ENCODE peak calls at places on chromosomes 13 and 19, in nine cellular contexts. N is hepatocyte, J is tibial artery, X is endodermal cell, M is ascending aorta, Z is right cardiac atrium, D is right lobe of liver, O is breast epithelium, H is HAP-1. R is an unnamed sample. For H3K9me3, the result is how much of the 10 kb centered on the place peaks cover.

GRCh38 chr19:40304306-40304705 is 19.2 kb upstream of the AKT2 start:
- DNase-seq in Z (no peak), O (no peak), X (no peak), D (no peak), M (no peak), J (no peak), H (peak), N (no peak), R (no peak)

GRCh38 chr13:21674271-21675009 is 3.6 kb downstream of the FGF9 start:
- DNase-seq in M (no peak), X (peak), J (no peak), H (no peak), O (no peak), N (peak), D (no peak), Z (no peak), R (peak)

GRCh38 chr19:41845001-41845050 is at the start of gene DMRTC2:
- DNase-seq in M (no peak), Z (no peak), N (no peak), D (no peak), X (no peak), J (no peak), O (no peak), H (no peak), R (no peak)

GRCh38 chr19:40716031-40716654 is 543 bp downstream of the COQ8B start:
- DNase-seq in X (peak), N (no peak), D (no peak), Z (peak), O (no peak), H (no peak), M (no peak), J (peak), R (no peak)

GRCh38 chr19:10888421-10888866 is 17.1 kb downstream of the CARM1 start:
- DNase-seq in M (no peak), N (no peak), Z (no peak), D (no peak), H (peak), X (peak), O (no peak), J (no peak), R (no peak)

GRCh38 chr19:23823952-23824389 is 65.3 kb upstream of the ZNF681 start:
- DNase-seq in H (no peak), M (no peak), Z (no peak), D (no peak), X (peak), N (no peak), J (no peak), O (no peak), R (peak)

GRCh38 chr13:89465366-89465765 is 1794.2 kb downstream of the SLITRK5 start:
- DNase-seq in M (no peak), D (no peak), O (no peak), N (no peak), H (no peak), J (no peak), X (no peak), Z (no peak), R (peak)

GRCh38 chr13:113378825-113379224 is 14.9 kb upstream of the GRTP1 start:
- DNase-seq in D (no peak), Z (no peak), O (no peak), X (no peak), M (peak), H (no peak), J (no peak), N (no peak), R (no peak)

GRCh38 chr13:96900992-96901391 is 93.3 kb downstream of the OXGR1 start:
- DNase-seq in M (no peak), J (no peak), O (no peak), N (no peak), D (no peak), X (peak), H (no peak), Z (no peak), R (no peak)

GRCh38 chr13:93086329-93086728 is 140.3 kb upstream of the GPC6 start:
- DNase-seq in N (peak), M (no peak), D (no peak), H (no peak), J (no peak), O (no peak), Z (no peak), X (no peak), R (no peak)

GRCh38 chr19:48770223-48770622 is 14.9 kb downstream of the FGF21 start:
- DNase-seq in O (no peak), J (no peak), M (no peak), Z (no peak), D (no peak), N (no peak), X (no peak), H (no peak), R (peak)

GRCh38 chr19:10961073-10961762 is 388 bp downstream of the SMARCA4 start:
- DNase-seq in D (peak), M (peak), Z (peak), N (no peak), J (no peak), X (peak), O (peak), H (no peak), R (peak)

GRCh38 chr13:70985371-70985770 is 877.1 kb upstream of the KLHL1 start:
- DNase-seq in N (no peak), X (no peak), D (no peak), O (no peak), M (no peak), Z (no peak), J (no peak), H (no peak), R (no peak)

GRCh38 chr13:93227906-93228801 is 1.5 kb downstream of the GPC6 start:
- DNase-seq in X (peak), D (peak), N (peak), J (peak), Z (peak), H (peak), M (peak), O (no peak), R (peak)

GRCh38 chr13:95677564-95678386 is 836 bp downstream of the DNAJC3 start:
- DNase-seq in N (peak), M (no peak), H (peak), J (no peak), O (peak), Z (no peak), X (no peak), D (no peak), R (peak)

GRCh38 chr13:73945371-73945770 is 188.8 kb downstream of the KLF12 start:
- DNase-seq in X (no peak), J (no peak), O (no peak), D (no peak), N (no peak), Z (no peak), H (no peak), M (no peak), R (no peak)

GRCh38 chr19:47729799-47730520 is 15.4 kb upstream of the NOP53 start:
- DNase-seq in D (peak), J (peak), M (peak), H (peak), O (peak), Z (peak), X (peak), N (peak), R (peak)

GRCh38 chr13:51834581-51835158 is 10.3 kb downstream of the TMEM272 start:
- DNase-seq in D (no peak), M (no peak), O (no peak), X (no peak), J (no peak), H (no peak), Z (no peak), N (no peak), R (no peak)

GRCh38 chr13:107209811-107210210 is 641.9 kb upstream of the ARGLU1 start:
- DNase-seq in Z (no peak), M (no peak), D (no peak), H (no peak), J (no peak), N (no peak), O (no peak), X (no peak), R (no peak)

GRCh38 chr19:899363-900301 is 6.3 kb downstream of the RNU6-9 start:
- DNase-seq in J (no peak), O (no peak), D (no peak), M (no peak), Z (no peak), X (no peak), N (no peak), H (no peak), R (no peak)

GRCh38 chr19:18173572-18174294 is at the start of gene IFI30:
- DNase-seq in J (peak), X (peak), H (peak), M (peak), N (peak), Z (peak), O (peak), D (peak), R (peak)

GRCh38 chr13:51275101-51275500 is 52.9 kb downstream of the FAM124A start:
- DNase-seq in H (no peak), Z (no peak), N (no peak), D (no peak), J (no peak), X (peak), M (no peak), O (no peak), R (no peak)

GRCh38 chr19:50909240-50910070 is 1.7 kb downstream of the KLK4 start:
- DNase-seq in H (peak), N (peak), X (peak), D (peak), O (peak), M (no peak), J (no peak), Z (peak), R (peak)

GRCh38 chr19:38792250-38793111 is 3.5 kb downstream of the LGALS7B start:
- DNase-seq in H (no peak), M (peak), J (no peak), O (no peak), D (no peak), N (no peak), X (peak), Z (peak), R (no peak)

GRCh38 chr13:30376426-30377311 is 45.6 kb upstream of the UBE2L5 start:
- DNase-seq in J (no peak), O (no peak), X (no peak), D (no peak), H (no peak), N (no peak), Z (no peak), M (no peak), R (peak)

GRCh38 chr13:30847697-30848307 is 58.3 kb upstream of the MEDAG start:
- DNase-seq in O (no peak), N (peak), D (no peak), X (no peak), Z (peak), J (peak), M (peak), H (no peak), R (peak)

GRCh38 chr19:5181331-5181730 is 159.3 kb downstream of the PTPRS start:
- DNase-seq in M (no peak), X (no peak), N (no peak), J (no peak), Z (no peak), O (no peak), H (no peak), D (no peak), R (no peak)

DNA sequence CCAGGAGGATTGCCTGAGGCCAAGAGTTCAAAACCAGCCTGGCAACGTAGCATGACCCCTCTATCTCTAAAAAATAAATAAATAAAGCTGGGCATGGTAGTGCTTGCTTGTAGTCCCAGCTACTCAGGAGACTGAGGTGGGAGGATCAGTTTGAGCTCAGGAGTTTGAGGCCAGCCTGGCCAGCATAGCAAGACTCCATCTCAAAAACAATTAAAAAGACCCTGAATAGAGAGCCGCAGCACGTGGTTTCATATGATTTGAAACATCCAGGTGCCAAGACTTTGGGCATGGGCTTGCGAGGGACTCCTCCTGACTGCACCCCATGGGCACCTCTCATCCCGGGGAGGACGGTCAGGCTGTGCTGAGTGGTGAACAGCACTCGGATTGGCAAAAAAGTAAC is 63.9 kb downstream of the ZIC5 start:
- DNase-seq in X (no peak), M (no peak), D (no peak), H (no peak), J (no peak), N (no peak), O (no peak), Z (no peak), R (no peak)
- H3K9me3 ChIP-seq in X (under half), M (under half), D (under half), H (under half), J (under half), N (under half), O (under half), Z (under half), R (under half)

GRCh38 chr19:12187625-12188024 is 24.7 kb downstream of the ZNF136 start:
- DNase-seq in J (no peak), D (no peak), N (no peak), Z (no peak), X (no peak), H (no peak), M (no peak), O (no peak), R (no peak)
- H3K9me3 ChIP-seq in J (half or more), D (half or more), N (half or more), Z (under half), X (half or more), H (under half), M (half or more), O (half or more), R (under half)

GRCh38 chr19:58204566-58204965 is 21.7 kb downstream of the ZNF274 start:
- DNase-seq in O (no peak), D (no peak), J (no peak), X (no peak), N (no peak), H (no peak), Z (no peak), M (no peak), R (no peak)
- H3K9me3 ChIP-seq in O (half or more), D (half or more), J (half or more), X (half or more), N (half or more), H (under half), Z (half or more), M (half or more), R (under half)

GRCh38 chr19:52956917-52957316 is 5.8 kb downstream of the ZNF816 start:
- DNase-seq in O (no peak), X (no peak), N (no peak), J (no peak), D (no peak), M (no peak), Z (no peak), H (no peak), R (no peak)
- H3K9me3 ChIP-seq in O (under half), X (half or more), N (under half), J (half or more), D (under half), M (half or more), Z (under half), H (under half), R (under half)

DNA sequence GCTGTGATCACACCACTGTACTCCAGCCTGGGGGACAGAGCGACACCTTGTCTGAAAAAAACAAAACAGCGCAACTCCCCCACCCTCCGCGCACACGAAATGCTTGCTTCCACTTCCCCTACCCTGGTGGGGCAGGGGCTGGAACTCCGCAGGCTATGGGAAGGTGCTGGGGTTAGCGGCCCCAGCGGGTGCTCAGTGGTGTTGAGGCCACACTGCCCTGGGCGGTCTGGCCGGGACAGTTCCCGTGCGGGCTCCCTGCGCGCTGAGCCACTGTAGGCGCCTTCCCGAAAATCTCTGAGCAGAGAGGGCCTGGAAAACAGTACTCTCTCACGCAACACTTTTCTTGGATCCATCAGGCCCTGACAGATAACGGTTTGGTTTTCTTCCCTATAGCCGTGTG is 1.1 kb upstream of the WTIP start:
- DNase-seq in H (no peak), N (no peak), D (no peak), O (no peak), Z (no peak), M (peak), X (no peak), J (no peak), R (no peak)
- H3K9me3 ChIP-seq in H (under half), N (under half), D (under half), O (under half), Z (under half), M (under half), X (under half), J (under half), R (under half)

GRCh38 chr19:36748431-36749275 is 24.0 kb downstream of the ZNF850 start:
- DNase-seq in D (no peak), M (no peak), Z (no peak), J (no peak), H (no peak), X (no peak), N (no peak), O (no peak), R (no peak)

GRCh38 chr19:36745870-36746269 is 26.7 kb downstream of the ZNF850 start:
- DNase-seq in N (no peak), Z (no peak), X (no peak), H (no peak), J (no peak), M (no peak), D (no peak), O (no peak), R (no peak)

GRCh38 chr19:36750066-36750691 is 22.4 kb downstream of the ZNF850 start:
- DNase-seq in O (no peak), N (no peak), Z (no peak), H (no peak), M (no peak), J (no peak), X (no peak), D (no peak), R (no peak)

DNA sequence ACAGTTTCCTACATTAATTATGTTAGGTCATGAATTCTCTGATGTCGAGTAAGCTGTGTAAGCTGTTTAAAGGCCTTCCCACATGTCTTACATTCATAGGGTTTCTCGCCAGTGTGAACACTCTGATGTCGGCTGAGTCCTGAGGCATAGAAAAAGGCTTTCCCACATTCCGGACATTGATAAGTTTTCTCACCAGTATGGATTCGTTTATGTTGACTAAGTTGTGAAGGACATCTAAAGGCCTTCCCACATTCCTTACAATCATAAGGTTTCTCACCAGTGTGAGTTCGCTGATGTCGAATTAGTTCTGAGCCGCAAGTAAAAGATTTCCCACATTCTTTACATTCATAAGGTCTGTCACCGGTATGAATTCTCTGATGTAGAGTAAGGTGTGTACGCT is 24.9 kb downstream of the ZNF850 start:
- DNase-seq in X (no peak), N (no peak), M (no peak), D (no peak), O (no peak), J (no peak), Z (no peak), H (no peak), R (no peak)
- H3K9me3 ChIP-seq in X (half or more), N (half or more), M (half or more), D (half or more), O (half or more), J (half or more), Z (under half), H (under half), R (under half)